ENCODE peak calls at places on chromosomes 11 and 22, in nine cellular contexts. N is ELR, W is EL, U is NCI-H2171, L is AG04449, O is RCC 7860, C is C1 segment of cervical spinal cord, T is choroid plexus epithelial cell, J is ascending aorta. R is an unnamed sample.

GRCh38 chr11:95296621-95297025 is 65.6 kb upstream of the SESN3 start:
- DNase-seq in N (no peak), W (no peak), U (no peak), L (no peak), O (no peak), C (no peak), T (no peak), J (no peak), R (no peak)

GRCh38 chr11:47510231-47510630 is 42.7 kb downstream of the CELF1 start:
- DNase-seq in N (peak; percentile 81), W (peak; percentile 40), U (no peak), L (no peak), O (no peak), C (no peak), T (no peak), J (no peak), R (no peak)

GRCh38 chr11:72721276-72721675 is 30.9 kb downstream of the ARAP1 start:
- DNase-seq in N (no peak), W (no peak), U (no peak), L (no peak), O (no peak), C (no peak), T (no peak), J (no peak), R (no peak)

GRCh38 chr11:135017296-135017695 is 605.3 kb upstream of the B3GAT1 start:
- DNase-seq in N (no peak), W (no peak), U (no peak), L (no peak), O (no peak), C (no peak), T (no peak), J (no peak), R (no peak)

GRCh38 chr11:64285885-64286800 is 495 bp downstream of the GPR137 start:
- DNase-seq in N (no peak), W (no peak), U (peak; percentile 37), L (no peak), O (peak; percentile 31), C (no peak), T (no peak), J (peak; percentile 62), R (peak; percentile 73)

GRCh38 chr11:639324-639977 is 2.4 kb downstream of the DRD4 start:
- DNase-seq in N (no peak), W (no peak), U (no peak), L (no peak), O (no peak), C (no peak), T (peak; percentile 20), J (no peak), R (no peak)

GRCh38 chr11:115198301-115198700 is 305.9 kb downstream of the CADM1 start:
- DNase-seq in N (no peak), W (no peak), U (peak; percentile 67), L (no peak), O (no peak), C (no peak), T (peak; percentile 85), J (no peak), R (no peak)

GRCh38 chr11:8265681-8266241 is 2.1 kb upstream of the LMO1 start:
- DNase-seq in N (peak; percentile 17), W (no peak), U (no peak), L (no peak), O (no peak), C (no peak), T (no peak), J (no peak), R (no peak)

GRCh38 chr22:19802881-19803735 is 42.5 kb downstream of the TBX1 start:
- DNase-seq in N (no peak), W (no peak), U (no peak), L (no peak), O (no peak), C (no peak), T (no peak), J (no peak), R (peak; percentile 35)

GRCh38 chr11:68632802-68633201 is 51.5 kb upstream of the GAL start:
- DNase-seq in N (peak; percentile 75), W (peak; percentile 52), U (no peak), L (peak; percentile 14), O (peak; percentile 31), C (no peak), T (peak; percentile 86), J (no peak), R (no peak)

GRCh38 chr11:64620286-64620962 is 29.4 kb downstream of the SLC22A12 start:
- DNase-seq in N (no peak), W (no peak), U (no peak), L (no peak), O (no peak), C (no peak), T (peak; percentile 47), J (no peak), R (no peak)

GRCh38 chr22:26666035-26666338 is 8.6 kb downstream of the MIAT start:
- DNase-seq in N (peak; percentile 22), W (peak; percentile 56), U (no peak), L (peak; percentile 52), O (peak; percentile 12), C (no peak), T (peak; percentile 77), J (no peak), R (no peak)

GRCh38 chr11:121630041-121630440 is 177.3 kb upstream of the SORL1-AS1 start:
- DNase-seq in N (peak; percentile 79), W (peak; percentile 78), U (no peak), L (peak; percentile 75), O (no peak), C (no peak), T (peak; percentile 87), J (no peak), R (no peak)